ENCODE peak calls at places on chromosomes 13 and 19, in eight cellular contexts. E is heart right ventricle, T is A549, D is aorta, A is PC-3, V is upper lobe of left lung, H is left lung, I is Panc1. G is an unnamed sample.

GRCh38 chr13:25980255-25980654 is 71.6 kb downstream of the SHISA2 start:
- ATAC-seq in D (no peak), T (peak; percentile 33), E (no peak), A (peak; percentile 68), V (no peak), I (no peak), H (peak; percentile 72), G (no peak)

GRCh38 chr19:6126335-6126974 is 9.0 kb upstream of the ACSBG2 start:
- ATAC-seq in I (peak; percentile 86), T (peak; percentile 90), V (peak; percentile 60), D (no peak), E (no peak), H (peak; percentile 86), A (peak; percentile 82), G (no peak)

GRCh38 chr19:15318241-15318691 is 14.1 kb downstream of the BRD4 start:
- ATAC-seq in T (no peak), A (peak; percentile 52), H (peak; percentile 41), I (no peak), D (peak; percentile 49), E (no peak), V (peak; percentile 23), G (no peak)

GRCh38 chr13:73579574-73580274 is 520.9 kb downstream of the KLF5 start:
- ATAC-seq in I (no peak), A (no peak), E (no peak), V (no peak), H (no peak), D (no peak), T (no peak), G (no peak)

GRCh38 chr19:18809149-18809978 is 18.3 kb upstream of the COMP start:
- ATAC-seq in D (peak; percentile 85), H (peak; percentile 89), V (peak; percentile 87), E (peak; percentile 55), A (no peak), T (no peak), I (no peak), G (peak; percentile 92)

GRCh38 chr19:8185343-8186068 is 23.7 kb upstream of the CERS4 start:
- ATAC-seq in A (no peak), H (peak; percentile 50), T (no peak), D (no peak), E (no peak), I (no peak), V (no peak), G (no peak)

GRCh38 chr13:99132295-99132835 is 68.3 kb upstream of the UBAC2 start:
- ATAC-seq in I (no peak), A (no peak), H (no peak), D (no peak), E (no peak), V (no peak), T (no peak), G (no peak)

GRCh38 chr19:3950871-3951861 is 18.3 kb downstream of the NMRK2 start:
- ATAC-seq in A (no peak), I (peak; percentile 13), D (peak; percentile 82), E (peak; percentile 26), V (no peak), T (no peak), H (no peak), G (peak; percentile 83)

GRCh38 chr19:751501-752341 is 809 bp downstream of the MISP start:
- ATAC-seq in D (no peak), H (peak; percentile 68), A (peak; percentile 65), I (peak; percentile 84), T (peak; percentile 73), V (peak; percentile 78), E (no peak), G (peak; percentile 29)

GRCh38 chr19:15195987-15196682 is 4.7 kb downstream of the NOTCH3 start:
- ATAC-seq in E (no peak), V (peak; percentile 43), D (peak; percentile 1), H (peak; percentile 86), A (peak; percentile 41), T (no peak), I (no peak), G (no peak)

GRCh38 chr19:47438793-47439220 is 19.5 kb upstream of the MEIS3 start:
- ATAC-seq in I (no peak), E (no peak), H (no peak), A (no peak), T (peak; percentile 38), V (no peak), D (no peak), G (no peak)

GRCh38 chr19:18603958-18604819 is 2.4 kb downstream of the CRLF1 start:
- ATAC-seq in A (no peak), I (no peak), H (no peak), D (no peak), T (no peak), V (no peak), E (no peak), G (no peak)

DNA sequence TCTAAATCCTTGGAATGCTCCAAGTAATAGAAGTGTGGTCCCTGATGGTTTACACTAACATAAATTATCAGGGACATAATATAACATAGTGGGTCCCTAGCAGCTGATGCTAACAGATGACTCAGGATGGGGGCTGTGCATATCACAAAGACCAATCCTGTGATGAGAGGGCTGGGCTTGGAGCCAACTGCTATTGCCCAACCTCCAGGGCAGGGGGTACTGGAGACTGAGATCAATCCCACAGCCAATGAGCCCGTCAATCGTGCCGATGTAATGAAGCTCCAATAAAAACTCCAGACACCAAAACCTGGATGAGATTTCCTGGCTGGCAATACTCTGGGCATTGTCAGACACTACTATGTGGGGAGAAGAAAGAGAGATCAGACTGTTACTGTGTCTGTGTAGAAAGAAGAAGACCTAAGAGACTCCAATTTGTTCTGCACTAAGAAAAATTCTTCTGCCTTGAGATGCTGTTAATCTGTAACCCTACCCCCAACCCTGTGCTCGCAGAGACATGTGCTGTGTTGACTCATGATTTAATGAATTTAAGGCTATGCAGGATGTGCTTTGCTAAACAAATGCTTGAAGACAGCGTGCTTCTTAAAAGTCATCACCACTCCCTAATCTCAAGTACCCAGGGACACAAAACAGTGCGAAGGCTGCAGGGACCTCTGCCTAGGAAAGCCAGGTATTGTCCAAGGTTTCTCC is 33.4 kb downstream of the ABCC4 start:
- ATAC-seq in E (no peak), D (no peak), I (no peak), V (no peak), T (peak; percentile 75), A (no peak), H (peak; percentile 34), G (no peak)
- H3K4me3 ChIP-seq in E (no peak overlapping the region), D (no peak overlapping the region), I (no peak overlapping the region), V (no peak overlapping the region), T (peak overlapping the region; percentile 18), A (no peak overlapping the region), H (no peak overlapping the region), G (no peak overlapping the region)

GRCh38 chr19:37361994-37362393 is 8.9 kb upstream of the ZNF527 start:
- ATAC-seq in A (no peak), V (no peak), T (no peak), H (no peak), D (no peak), E (no peak), I (no peak), G (no peak)

GRCh38 chr19:37362733-37363132 is 8.2 kb upstream of the ZNF527 start:
- ATAC-seq in H (no peak), I (peak; percentile 26), A (no peak), D (peak; percentile 36), V (no peak), E (no peak), T (peak; percentile 63), G (no peak)
- H3K4me3 ChIP-seq in H (no peak overlapping the region), I (no peak overlapping the region), A (no peak overlapping the region), D (no peak overlapping the region), V (no peak overlapping the region), E (no peak overlapping the region), T (no peak overlapping the region), G (no peak overlapping the region)

DNA sequence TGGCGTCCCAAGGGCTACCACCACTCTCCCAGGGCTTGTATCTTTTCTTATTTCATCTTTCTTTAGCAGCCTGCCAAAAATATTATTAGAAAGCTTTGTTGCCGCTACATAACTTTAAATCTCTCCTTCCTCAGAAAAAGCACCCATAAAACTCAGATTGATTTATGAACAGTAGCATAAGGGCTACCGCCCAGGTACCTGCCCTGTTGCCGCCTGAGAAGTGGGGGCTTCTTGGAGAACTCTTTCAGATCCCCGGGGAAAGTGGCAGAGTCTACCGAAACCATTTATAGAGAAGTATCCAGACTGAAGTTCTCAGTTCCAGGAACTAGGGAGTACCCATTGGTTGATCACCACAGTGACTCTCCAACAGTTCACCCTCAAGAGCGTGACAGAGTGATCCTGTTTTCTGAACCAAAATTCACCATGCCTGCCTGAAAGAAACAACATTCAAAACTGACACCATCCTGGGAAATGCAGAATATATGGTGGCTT is 697 bp upstream of the N4BP2L1 start:
- ATAC-seq in H (peak; percentile 36), A (no peak), E (no peak), T (no peak), V (peak; percentile 68), D (peak; percentile 40), I (no peak), G (no peak)
- H3K4me3 ChIP-seq in H (peak overlapping the region; percentile 76), A (peak overlapping the region; percentile 80), E (peak overlapping the region; percentile 81), T (peak overlapping the region; percentile 70), V (peak overlapping the region; percentile 62), D (peak overlapping the region; percentile 98), I (peak overlapping the region; percentile 64), G (peak overlapping the region; percentile 93)

GRCh38 chr13:97125051-97125809 is 96.9 kb upstream of the MBNL2 start:
- ATAC-seq in H (peak; percentile 65), E (no peak), V (peak; percentile 73), A (peak; percentile 27), I (no peak), T (peak; percentile 49), D (peak; percentile 64), G (peak; percentile 75)

GRCh38 chr13:97127842-97128241 is 94.3 kb upstream of the MBNL2 start:
- ATAC-seq in E (no peak), I (no peak), T (no peak), A (no peak), H (no peak), V (no peak), D (no peak), G (no peak)

GRCh38 chr13:97124237-97124636 is 97.9 kb upstream of the MBNL2 start:
- ATAC-seq in T (no peak), I (no peak), D (no peak), V (no peak), E (no peak), A (no peak), H (no peak), G (no peak)

GRCh38 chr13:97122381-97122996 is 99.6 kb upstream of the MBNL2 start:
- ATAC-seq in I (peak; percentile 88), D (no peak), E (no peak), T (peak; percentile 68), H (no peak), A (peak; percentile 76), V (no peak), G (no peak)

DNA sequence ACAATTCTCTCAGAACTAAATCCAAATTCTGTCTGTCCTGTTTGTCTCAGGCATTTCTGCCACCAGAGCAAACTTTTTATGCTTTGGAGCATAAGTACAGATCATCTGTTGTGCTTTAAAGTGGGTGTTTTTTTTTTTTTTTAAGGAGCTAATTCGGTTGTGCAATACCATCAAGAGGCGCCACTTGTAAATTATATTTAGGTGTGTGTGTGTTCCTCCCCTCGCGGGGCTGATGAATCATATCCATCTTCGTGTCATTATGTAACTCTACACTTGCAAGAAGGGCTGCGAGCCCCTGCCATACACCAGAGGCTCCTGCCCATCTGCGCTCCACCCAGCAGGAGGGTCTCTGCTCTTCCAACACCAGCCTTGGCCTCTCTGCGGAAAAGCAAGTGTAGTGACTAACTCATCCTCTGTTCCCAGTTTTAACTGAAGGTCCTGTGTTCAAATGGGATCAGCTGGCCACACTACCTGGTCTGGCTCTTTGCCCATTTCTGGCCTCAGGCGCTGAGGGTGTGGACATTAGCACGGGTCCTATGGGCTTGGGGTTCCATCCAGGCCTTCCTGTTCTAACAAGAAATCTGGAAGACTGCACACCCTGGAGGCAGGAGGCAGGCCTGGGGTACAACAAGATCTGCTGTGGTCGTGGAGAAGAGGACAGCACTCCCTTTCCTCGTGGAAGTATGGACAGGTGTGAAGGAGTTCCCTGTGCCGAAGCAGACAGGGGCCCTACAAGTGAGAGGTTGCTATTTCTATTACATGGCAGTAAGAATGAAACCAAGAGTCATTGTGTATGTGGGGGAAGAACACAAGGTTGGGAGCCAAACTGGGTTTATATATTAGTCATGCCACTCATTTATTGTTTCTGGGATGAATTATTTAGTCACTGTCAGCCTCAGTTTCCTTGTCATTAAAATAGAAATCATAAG is 96.1 kb upstream of the MBNL2 start:
- ATAC-seq in I (no peak), H (peak; percentile 75), V (peak; percentile 81), D (peak; percentile 65), A (peak; percentile 39), E (no peak), T (no peak), G (peak; percentile 61)
- H3K4me3 ChIP-seq in I (no peak overlapping the region), H (no peak overlapping the region), V (no peak overlapping the region), D (no peak overlapping the region), A (peak overlapping the region; percentile 35), E (peak overlapping the region; percentile 3), T (no peak overlapping the region), G (no peak overlapping the region)

G was measured in gastroesophageal sphincter.